ENCODE peak calls at places on chromosomes 12 and 14, in ten cellular contexts. Q is stimulated activated CD4-positive, alpha-beta T cell treated with anti-CD3 and anti-CD28 coated beads, Interleukin-1b, Interleukin-23, amount 100 ng/mL, for 24 hours; T is DMS79 treated with DMSO at 0.1 percent for 48 hours; G is tibial artery; K is cardiac muscle cell; H is AG09309; A is trophoblast cell; Y is AG08396; B is astrocyte of the spinal cord; U is posterior vena cava. E is an unnamed sample.

GRCh38 chr14:61439779-61440418 is 118.5 kb downstream of the PRKCH start:
- DNase-seq in Q (no peak), T (no peak), G (no peak), K (no peak), H (no peak), A (no peak), Y (no peak), B (no peak), U (no peak), E (no peak)

GRCh38 chr14:59028476-59029202 is 159.8 kb upstream of the DAAM1 start:
- DNase-seq in Q (no peak), T (peak), G (peak), K (peak), H (peak), A (peak), Y (peak), B (peak), U (peak), E (peak)

GRCh38 chr14:23582906-23583760 is 4.5 kb upstream of the JPH4 start:
- DNase-seq in Q (no peak), T (no peak), G (no peak), K (no peak), H (no peak), A (no peak), Y (no peak), B (no peak), U (no peak), E (no peak)

GRCh38 chr14:103770902-103771301 is 55.3 kb downstream of the ZFYVE21 start:
- DNase-seq in Q (no peak), T (no peak), G (no peak), K (no peak), H (no peak), A (no peak), Y (no peak), B (no peak), U (no peak), E (no peak)

GRCh38 chr12:108782971-108783370 is 51.7 kb upstream of the CORO1C start:
- DNase-seq in Q (no peak), T (no peak), G (no peak), K (no peak), H (no peak), A (no peak), Y (no peak), B (no peak), U (no peak), E (no peak)

GRCh38 chr14:51298895-51299294 is 58.8 kb downstream of the TMX1 start:
- DNase-seq in Q (no peak), T (no peak), G (no peak), K (no peak), H (no peak), A (no peak), Y (no peak), B (no peak), U (no peak), E (no peak)

GRCh38 chr14:79992799-79993198 is 218.5 kb downstream of the DIO2 start:
- DNase-seq in Q (no peak), T (no peak), G (no peak), K (peak), H (no peak), A (no peak), Y (no peak), B (no peak), U (no peak), E (no peak)

GRCh38 chr14:93655078-93655750 is 133.1 kb downstream of the PRIMA1 start:
- DNase-seq in Q (no peak), T (peak), G (no peak), K (peak), H (peak), A (peak), Y (peak), B (peak), U (no peak), E (no peak)

E was measured in kidney.